ENCODE peak calls at places on chromosome 1, in four cellular contexts. L, R, Y and O are unnamed samples.

GRCh38 chr1:7224644-7225043 is 439.4 kb downstream of the CAMTA1 start:
- DNase-seq in L (no peak), Y (no peak), R (no peak), O (no peak)

GRCh38 chr1:2060082-2060481 is 9.9 kb downstream of the PRKCZ start:
- DNase-seq in R (no peak), L (no peak), Y (no peak), O (no peak)

GRCh38 chr1:156693858-156694562 is 11.4 kb downstream of the CRABP2 start:
- DNase-seq in R (no peak), Y (no peak), L (no peak), O (no peak)

GRCh38 chr1:63366915-63367217 is 561 bp upstream of the ALG6 start:
- DNase-seq in R (no peak), Y (no peak), L (no peak), O (no peak)

GRCh38 chr1:224432141-224432540 is 2.5 kb downstream of the WDR26 start:
- DNase-seq in L (peak), R (peak), Y (no peak), O (peak)

GRCh38 chr1:160605205-160605604 is 25.9 kb upstream of the CD84 start:
- DNase-seq in Y (no peak), R (no peak), L (no peak), O (no peak)

GRCh38 chr1:14039894-14040430 is 340.0 kb downstream of the PRDM2 start:
- DNase-seq in Y (peak), L (no peak), R (no peak), O (no peak)

GRCh38 chr1:210758761-210759160 is 375.2 kb downstream of the KCNH1 start:
- DNase-seq in R (no peak), Y (no peak), L (no peak), O (no peak)

GRCh38 chr1:40653851-40654537 is 11.5 kb downstream of the RIMS3 start:
- DNase-seq in R (no peak), Y (no peak), L (no peak), O (no peak)

GRCh38 chr1:245717611-245718010 is 562.8 kb downstream of the KIF26B start:
- DNase-seq in R (no peak), L (no peak), Y (no peak), O (no peak)

GRCh38 chr1:50968884-50969610 is 998 bp upstream of the CDKN2C start:
- DNase-seq in L (peak), R (peak), Y (peak), O (no peak)

GRCh38 chr1:98482611-98483010 is 178.9 kb upstream of the SNX7 start:
- DNase-seq in R (no peak), L (no peak), Y (no peak), O (no peak)

GRCh38 chr1:235468970-235469369 is 35.3 kb downstream of the B3GALNT2 start:
- DNase-seq in L (peak), Y (no peak), R (peak), O (no peak)

GRCh38 chr1:90488451-90488850 is 228.7 kb downstream of the BARHL2 start:
- DNase-seq in R (no peak), Y (no peak), L (no peak), O (no peak)

GRCh38 chr1:235712812-235713211 is 63.2 kb upstream of the GNG4 start:
- DNase-seq in Y (no peak), L (no peak), R (no peak), O (peak)

GRCh38 chr1:86741947-86742572 is 37.7 kb downstream of the SH3GLB1 start:
- DNase-seq in L (peak), Y (peak), R (peak), O (no peak)

GRCh38 chr1:241702436-241702835 is 50.4 kb downstream of the WDR64 start:
- DNase-seq in R (no peak), L (no peak), Y (no peak), O (peak)

GRCh38 chr1:53807916-53808315 is 30.2 kb downstream of the NDC1 start:
- DNase-seq in Y (no peak), R (no peak), L (no peak), O (peak)

GRCh38 chr1:41516168-41516961 is 31.9 kb upstream of the EDN2 start:
- DNase-seq in R (peak), L (peak), Y (peak), O (peak)

GRCh38 chr1:236524892-236525179 is 1.1 kb downstream of the LGALS8 start:
- DNase-seq in Y (no peak), R (no peak), L (no peak), O (no peak)

GRCh38 chr1:169809370-169810095 is 14.8 kb upstream of the METTL18 start:
- DNase-seq in Y (peak), R (peak), L (peak), O (peak)

GRCh38 chr1:183460596-183460995 is 11.7 kb upstream of the SMG7 start:
- DNase-seq in Y (no peak), L (no peak), R (no peak), O (no peak)

GRCh38 chr1:87084247-87084836 is 169.9 kb downstream of the HS2ST1 start:
- DNase-seq in L (peak), R (peak), Y (peak), O (peak)

GRCh38 chr1:232678185-232678886 is 48.4 kb upstream of the SIPA1L2 start:
- DNase-seq in Y (no peak), R (peak), L (no peak), O (no peak)

GRCh38 chr1:45667321-45668111 is 18.8 kb downstream of the GPBP1L1 start:
- DNase-seq in L (no peak), Y (no peak), R (no peak), O (no peak)

GRCh38 chr1:226121587-226122400 is 59.3 kb downstream of the H3-3A start:
- DNase-seq in L (peak), Y (peak), R (peak), O (no peak)

GRCh38 chr1:158021721-158022120 is 28.3 kb downstream of the KIRREL1 start:
- DNase-seq in Y (no peak), R (no peak), L (no peak), O (no peak)

GRCh38 chr1:53585565-53585964 is 126.4 kb downstream of the DMRTB1 start:
- DNase-seq in Y (no peak), L (no peak), R (no peak), O (no peak)

GRCh38 chr1:66489146-66489545 is 44.8 kb upstream of the SGIP1 start:
- DNase-seq in Y (no peak), R (peak), L (no peak), O (no peak)

GRCh38 chr1:192580351-192580962 is 4.9 kb downstream of the RGS1 start:
- DNase-seq in Y (peak), L (peak), R (peak), O (peak)

GRCh38 chr1:243490147-243490546 is 234.3 kb downstream of the SDCCAG8 start:
- DNase-seq in R (no peak), L (no peak), Y (no peak), O (no peak)

GRCh38 chr1:85473390-85473789 is 8.4 kb upstream of the DDAH1 start:
- DNase-seq in L (no peak), R (no peak), Y (no peak), O (peak)

GRCh38 chr1:91997607-91998195 is 32.1 kb upstream of the EPHX4 start:
- DNase-seq in R (peak), L (peak), Y (peak), O (peak)